ENCODE peak calls at places on chromosomes 4 and X, in four cellular contexts. N is uterus, X is stomach, R is tibial nerve. J is an unnamed sample.
A peak's percentile ranks its signal among the peaks of the same experiment; 100 is the strongest.

GRCh38 chrX:143726296-143726695 is 5.7 kb upstream of the SPANXN2 start:
- DNase-seq in N (no peak), X (no peak), R (no peak), J (no peak)

GRCh38 chr4:35972814-35973213 is 271.5 kb downstream of the ARAP2 start:
- DNase-seq in N (no peak), X (no peak), R (no peak), J (no peak)

GRCh38 chrX:78327370-78328048 is at the start of gene CYSLTR1:
- DNase-seq in N (no peak), X (no peak), R (peak; percentile 24), J (no peak)

GRCh38 chr4:87321888-87322287 is 794 bp downstream of the HSD17B13 start:
- DNase-seq in N (no peak), X (no peak), R (no peak), J (no peak)

GRCh38 chr4:24774452-24774851 is 20.9 kb upstream of the SOD3 start:
- DNase-seq in N (no peak), X (no peak), R (no peak), J (no peak)

GRCh38 chr4:763922-764321 is 58.3 kb downstream of the PCGF3 start:
- DNase-seq in N (no peak), X (no peak), R (no peak), J (no peak)

GRCh38 chrX:19846995-19847790 is 40.2 kb downstream of the SH3KBP1 start:
- DNase-seq in N (peak; percentile 28), X (no peak), R (peak; percentile 16), J (no peak)

GRCh38 chrX:51257490-51257889 is 75.1 kb upstream of the NUDT10 start:
- DNase-seq in N (no peak), X (no peak), R (no peak), J (no peak)

GRCh38 chr4:146192060-146192459 is 16.5 kb downstream of the LSM6 start:
- DNase-seq in N (no peak), X (no peak), R (peak; percentile 39), J (no peak)

GRCh38 chrX:116238866-116239265 is 68.3 kb downstream of the AGTR2 start:
- DNase-seq in N (no peak), X (no peak), R (no peak), J (no peak)

GRCh38 chrX:65985922-65986588 is 53.8 kb downstream of the VSIG4 start:
- DNase-seq in N (peak; percentile 23), X (no peak), R (peak; percentile 17), J (peak; percentile 20)

GRCh38 chr4:185399466-185399865 is 2.8 kb downstream of the ANKRD37 start:
- DNase-seq in N (no peak), X (no peak), R (no peak), J (no peak)

GRCh38 chr4:138775890-138776289 is 239.7 kb upstream of the NOCT start:
- DNase-seq in N (no peak), X (no peak), R (peak; percentile 8), J (no peak)

GRCh38 chr4:185640809-185641675 is 105.7 kb upstream of the PDLIM3 start:
- DNase-seq in N (no peak), X (no peak), R (peak; percentile 70), J (peak; percentile 55)

GRCh38 chr4:88725986-88726385 is 28.4 kb upstream of the NAP1L5 start:
- DNase-seq in N (no peak), X (no peak), R (no peak), J (no peak)

GRCh38 chrX:56733459-56734046 is 4.5 kb downstream of the NBDY start:
- DNase-seq in N (peak; percentile 61), X (peak; percentile 68), R (peak; percentile 84), J (peak; percentile 36)

GRCh38 chr4:105622269-105622668 is 69.8 kb downstream of the ARHGEF38 start:
- DNase-seq in N (no peak), X (no peak), R (no peak), J (no peak)

GRCh38 chrX:47482065-47482511 is 934 bp downstream of the ZNF41 start:
- DNase-seq in N (no peak), X (no peak), R (no peak), J (no peak)

GRCh38 chr4:6123116-6123515 is 77.2 kb downstream of the JAKMIP1 start:
- DNase-seq in N (no peak), X (peak; percentile 21), R (no peak), J (no peak)

GRCh38 chr4:41549469-41549868 is 11.5 kb downstream of the LIMCH1 start:
- DNase-seq in N (no peak), X (no peak), R (no peak), J (no peak)

GRCh38 chr4:100286601-100287000 is 96.3 kb upstream of the DDIT4L start:
- DNase-seq in N (no peak), X (no peak), R (no peak), J (no peak)

GRCh38 chr4:10239982-10240654 is 123.5 kb upstream of the WDR1 start:
- DNase-seq in N (no peak), X (no peak), R (no peak), J (no peak)

GRCh38 chr4:118729287-118730286 is 44.4 kb downstream of the METTL14 start:
- DNase-seq in N (no peak), X (no peak), R (no peak), J (no peak)

GRCh38 chr4:74114234-74114633 is 15.2 kb upstream of the CXCL2 start:
- DNase-seq in N (no peak), X (no peak), R (no peak), J (no peak)

GRCh38 chr4:180060159-180060889 is 2182.9 kb upstream of the TENM3 start:
- DNase-seq in N (no peak), X (no peak), R (no peak), J (no peak)

GRCh38 chrX:54534271-54534670 is 4.3 kb downstream of the GNL3L start:
- DNase-seq in N (no peak), X (no peak), R (no peak), J (no peak)

GRCh38 chr4:105147226-105148151 is 813 bp downstream of the TET2 start:
- DNase-seq in N (no peak), X (peak; percentile 32), R (peak; percentile 45), J (peak; percentile 46)

DNA sequence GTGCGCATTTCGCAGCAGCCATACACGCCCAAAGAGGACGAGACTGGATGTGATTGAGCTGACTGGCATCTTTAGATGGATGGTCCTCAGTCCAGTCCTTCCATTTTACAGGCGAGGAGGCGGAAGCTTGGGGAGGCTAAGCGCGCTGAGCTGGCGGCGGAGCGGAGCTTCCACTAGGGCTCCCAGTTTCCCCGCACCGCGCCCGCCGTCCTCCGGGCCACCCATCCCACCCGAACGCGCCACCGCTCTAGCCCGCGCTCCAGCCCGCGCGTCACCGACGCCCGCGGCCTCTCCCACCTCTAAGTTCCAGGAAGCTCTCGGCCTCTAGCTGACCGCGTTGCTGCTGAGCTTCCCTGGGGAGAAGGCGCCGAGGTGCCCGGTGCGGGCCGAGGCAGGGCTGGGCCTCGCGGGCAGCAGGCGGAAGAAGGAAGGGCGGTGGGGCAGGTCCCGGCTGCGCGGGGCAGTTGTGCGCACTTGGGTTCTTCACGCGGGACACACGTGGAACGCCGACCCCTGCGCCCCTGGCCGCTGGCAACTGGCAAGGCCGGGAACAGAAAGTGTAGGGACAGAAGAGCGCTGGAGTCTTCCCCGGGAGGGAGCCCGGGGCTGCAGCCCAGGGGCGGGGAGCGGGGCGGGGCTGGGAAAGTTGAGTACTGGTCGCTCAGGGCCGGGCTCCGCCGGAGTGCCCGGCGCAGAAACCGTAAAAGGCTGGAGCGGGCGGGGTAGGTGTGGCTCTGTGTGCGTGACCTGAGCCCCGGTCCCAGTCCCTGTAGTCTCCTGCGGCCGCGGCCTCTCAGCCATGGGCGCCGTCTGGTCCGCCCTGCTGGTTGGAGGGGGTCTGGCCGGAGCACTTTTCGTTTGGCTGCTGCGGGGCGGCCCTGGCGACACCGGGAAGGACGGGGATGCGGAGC is at the start of gene STBD1:
- DNase-seq in N (peak; percentile 70), X (peak; percentile 77), R (peak; percentile 47), J (peak; percentile 78)
- TF ChIP-seq POLR2A in N (no peak), X (no peak), R (no peak), J (peak; percentile 64)

GRCh38 chr4:92263010-92263409 is 40.8 kb upstream of the GRID2 start:
- DNase-seq in N (no peak), X (no peak), R (no peak), J (no peak)

GRCh38 chr4:92262371-92262770 is 41.4 kb upstream of the GRID2 start:
- DNase-seq in N (no peak), X (no peak), R (no peak), J (no peak)

GRCh38 chr4:92264163-92264562 is 39.6 kb upstream of the GRID2 start:
- DNase-seq in N (no peak), X (no peak), R (no peak), J (no peak)

GRCh38 chr4:92263575-92263974 is 40.2 kb upstream of the GRID2 start:
- DNase-seq in N (no peak), X (no peak), R (no peak), J (no peak)

GRCh38 chr4:92261256-92261655 is 42.5 kb upstream of the GRID2 start:
- DNase-seq in N (no peak), X (no peak), R (no peak), J (no peak)
- H3K36me3 ChIP-seq in N (no peaks in the 10 kb centered on the region), X (no peaks in the 10 kb centered on the region), R (no peaks in the 10 kb centered on the region), J (no peaks in the 10 kb centered on the region)

DNA sequence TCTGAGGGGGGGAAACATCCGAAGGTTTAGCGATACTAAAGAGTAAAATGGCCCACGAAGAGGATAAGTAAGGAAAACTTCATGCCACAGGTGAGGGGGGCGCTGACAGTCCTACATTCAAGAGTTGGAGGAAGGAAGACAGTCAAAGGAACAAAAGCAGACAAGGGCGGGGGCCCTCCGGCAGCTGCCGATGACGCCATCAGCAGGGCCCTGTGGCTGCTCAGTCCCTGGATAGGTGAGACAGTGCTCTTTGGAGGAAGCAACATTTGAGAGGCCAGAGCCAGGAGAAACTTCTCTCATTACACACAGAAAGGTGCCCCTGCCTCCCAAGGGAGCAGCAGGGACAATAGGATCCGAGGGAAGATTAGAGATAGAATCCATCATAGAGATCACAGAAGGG is 41.5 kb downstream of the RAB40AL start:
- DNase-seq in N (no peak), X (no peak), R (no peak), J (no peak)
- TF ChIP-seq POLR2A in N (no peak), X (no peak), R (no peak), J (no peak)

GRCh38 chr4:2507259-2507658 is 29.2 kb upstream of the FAM193A start:
- DNase-seq in N (no peak), X (no peak), R (no peak), J (no peak)
- H3K36me3 ChIP-seq in N (no peaks in the 10 kb centered on the region), X (peaks cover 31% of the 10 kb centered on the region), R (peaks cover 61% of the 10 kb centered on the region), J (no peaks in the 10 kb centered on the region)